ENCODE peak calls at places on chromosome 9, in six cellular contexts. I is left lung, V is ovary, E is tibial nerve, P is tibial artery, S is H1. X is an unnamed sample. For H3K9me3, the result is how much of the 10 kb centered on the place peaks cover.

GRCh38 chr9:19306568-19306967 is 73.5 kb downstream of the RPS6 start:
- DNase-seq in I (no peak), V (no peak), E (no peak), P (no peak), S (no peak), X (no peak)

GRCh38 chr9:91427873-91428272 is 4.2 kb upstream of the NFIL3 start:
- DNase-seq in I (no peak), V (no peak), E (no peak), P (no peak), S (no peak), X (no peak)

GRCh38 chr9:77901771-77902170 is 129.8 kb downstream of the GNAQ start:
- DNase-seq in I (no peak), V (no peak), E (no peak), P (no peak), S (no peak), X (no peak)

GRCh38 chr9:113222482-113222841 is 1.1 kb downstream of the SLC31A1 start:
- DNase-seq in I (no peak), V (no peak), E (no peak), P (no peak), S (no peak), X (no peak)

GRCh38 chr9:127779136-127779981 is 893 bp upstream of the SH2D3C start:
- DNase-seq in I (no peak), V (no peak), E (no peak), P (no peak), S (no peak), X (no peak)

GRCh38 chr9:116358251-116358650 is 204.7 kb downstream of the PAPPA start:
- DNase-seq in I (no peak), V (no peak), E (no peak), P (no peak), S (no peak), X (no peak)

GRCh38 chr9:126451316-126451885 is 124.8 kb downstream of the MVB12B start:
- DNase-seq in I (no peak), V (no peak), E (no peak), P (no peak), S (no peak), X (no peak)

GRCh38 chr9:81459591-81459990 is 229.8 kb downstream of the TLE1 start:
- DNase-seq in I (no peak), V (no peak), E (no peak), P (no peak), S (no peak), X (no peak)

GRCh38 chr9:23123048-23123632 is 676.5 kb downstream of the DMRTA1 start:
- DNase-seq in I (no peak), V (no peak), E (peak), P (no peak), S (peak), X (no peak)

GRCh38 chr9:105083246-105083645 is 155.3 kb upstream of the ABCA1 start:
- DNase-seq in I (no peak), V (no peak), E (no peak), P (no peak), S (no peak), X (no peak)

GRCh38 chr9:109476781-109477268 is 21.3 kb downstream of the PTPN3 start:
- DNase-seq in I (no peak), V (no peak), E (no peak), P (no peak), S (no peak), X (no peak)

GRCh38 chr9:120109242-120109641 is 470.7 kb downstream of the CDK5RAP2 start:
- DNase-seq in I (no peak), V (no peak), E (no peak), P (no peak), S (peak), X (no peak)

GRCh38 chr9:134063088-134063875 is 4.5 kb downstream of the BRD3 start:
- DNase-seq in I (peak), V (no peak), E (no peak), P (no peak), S (no peak), X (peak)

GRCh38 chr9:3478549-3478953 is 47.2 kb downstream of the RFX3 start:
- DNase-seq in I (no peak), V (no peak), E (no peak), P (no peak), S (no peak), X (no peak)

GRCh38 chr9:14320272-14321245 is 6.6 kb upstream of the NFIB start:
- DNase-seq in I (no peak), V (no peak), E (no peak), P (no peak), S (no peak), X (no peak)

GRCh38 chr9:70435948-70436347 is 21.5 kb upstream of the KLF9 start:
- DNase-seq in I (no peak), V (no peak), E (peak), P (no peak), S (no peak), X (no peak)

GRCh38 chr9:76615149-76615548 is 149.1 kb upstream of the PCA3 start:
- DNase-seq in I (no peak), V (no peak), E (no peak), P (no peak), S (no peak), X (no peak)

GRCh38 chr9:85702881-85703280 is 38.9 kb downstream of the AGTPBP1 start:
- DNase-seq in I (no peak), V (no peak), E (no peak), P (no peak), S (no peak), X (no peak)

GRCh38 chr9:109716631-109717030 is 63.4 kb upstream of the PALM2AKAP2 start:
- DNase-seq in I (no peak), V (no peak), E (no peak), P (no peak), S (no peak), X (no peak)

GRCh38 chr9:89410709-89411111 is 87.2 kb downstream of the SEMA4D start:
- DNase-seq in I (no peak), V (no peak), E (no peak), P (no peak), S (no peak), X (no peak)

GRCh38 chr9:94802795-94803194 is 76.3 kb downstream of the AOPEP start:
- DNase-seq in I (no peak), V (no peak), E (no peak), P (no peak), S (no peak), X (no peak)

GRCh38 chr9:1619915-1620705 is 395.0 kb upstream of the SMARCA2 start:
- DNase-seq in I (no peak), V (no peak), E (no peak), P (no peak), S (no peak), X (no peak)

GRCh38 chr9:110687497-110687896 is 18.9 kb downstream of the MUSK start:
- DNase-seq in I (no peak), V (no peak), E (no peak), P (no peak), S (no peak), X (no peak)

GRCh38 chr9:127047971-127048370 is 74.5 kb downstream of the ANGPTL2 start:
- DNase-seq in I (no peak), V (no peak), E (no peak), P (peak), S (no peak), X (no peak)

GRCh38 chr9:92983984-92984589 is 36.8 kb downstream of the FGD3 start:
- DNase-seq in I (no peak), V (no peak), E (no peak), P (no peak), S (no peak), X (no peak)
- H3K9me3 ChIP-seq in I (under half), V (under half), E (under half), P (under half), S (under half), X (under half)

GRCh38 chr9:135328485-135329417 is 150.8 kb upstream of the PPP1R26 start:
- DNase-seq in I (no peak), V (no peak), E (no peak), P (no peak), S (no peak), X (peak)
- H3K27ac ChIP-seq in I (no peak), V (no peak), E (no peak), P (no peak), S (no peak), X (no peak)

DNA sequence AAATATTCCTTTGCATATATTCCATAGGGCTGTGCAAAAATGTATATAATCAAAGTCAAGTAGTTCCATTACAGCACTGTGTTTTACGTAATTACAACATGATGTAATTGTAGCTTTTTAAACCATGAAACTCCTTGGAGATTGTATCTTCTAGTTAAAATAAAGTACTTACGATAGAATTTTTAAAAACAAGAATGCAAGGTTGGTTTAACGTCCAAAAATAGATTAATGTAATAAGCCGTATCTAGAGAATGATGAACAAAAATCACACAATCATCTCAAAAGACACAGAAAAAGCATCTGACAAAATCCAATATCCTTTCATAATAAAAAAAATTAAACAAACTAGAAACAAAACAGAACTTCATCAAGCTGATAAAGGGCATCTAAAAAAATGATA is 86.2 kb downstream of the DENND1A start:
- DNase-seq in I (no peak), V (no peak), E (no peak), P (no peak), S (no peak), X (no peak)
- H3K9me3 ChIP-seq in I (under half), V (under half), E (under half), P (under half), S (under half), X (under half)

GRCh38 chr9:35519697-35520403 is 29.9 kb downstream of the RUSC2 start:
- DNase-seq in I (no peak), V (no peak), E (no peak), P (no peak), S (no peak), X (no peak)
- H3K27ac ChIP-seq in I (peak), V (no peak), E (peak), P (peak), S (no peak), X (peak)

GRCh38 chr9:97852399-97853055 is 499 bp upstream of the FOXE1 start:
- DNase-seq in I (no peak), V (no peak), E (no peak), P (peak), S (no peak), X (no peak)
- H3K9me3 ChIP-seq in I (under half), V (under half), E (under half), P (under half), S (under half), X (under half)

DNA sequence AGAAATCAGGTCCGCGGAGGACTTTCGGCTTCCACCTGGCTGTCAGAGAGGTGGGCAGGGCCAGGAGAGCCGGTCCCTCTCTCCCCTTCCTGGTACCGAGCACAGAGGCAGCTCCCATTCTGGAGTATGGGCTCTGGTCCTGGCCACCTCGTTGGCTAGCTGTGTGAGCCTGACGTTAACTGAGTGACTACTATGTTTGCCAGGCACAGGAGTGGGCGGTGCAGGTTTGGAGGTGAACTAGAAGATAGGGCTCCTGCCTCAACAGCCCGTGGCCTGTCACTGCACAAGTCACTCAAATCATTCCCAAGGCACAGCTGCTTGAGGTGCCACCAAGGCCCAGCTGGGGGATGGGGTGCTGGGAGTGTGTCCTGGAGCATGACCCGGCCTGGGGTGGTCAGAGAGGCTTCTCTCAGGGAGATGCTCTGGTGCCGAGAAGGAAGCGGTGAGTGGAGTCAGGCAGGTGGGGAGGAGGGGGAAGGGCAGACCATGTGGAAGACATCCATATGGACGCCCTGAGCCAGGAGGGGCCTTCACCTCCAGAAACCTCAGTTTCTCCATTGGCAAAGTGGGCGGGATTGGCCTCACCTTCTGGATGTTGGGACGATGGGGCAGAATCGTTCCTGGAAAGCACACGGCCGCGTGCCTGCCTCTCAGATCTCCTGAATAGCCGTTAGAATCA is 39.5 kb downstream of the NCS1 start:
- DNase-seq in I (no peak), V (no peak), E (no peak), P (peak), S (no peak), X (no peak)
- H3K27ac ChIP-seq in I (no peak), V (no peak), E (no peak), P (peak), S (no peak), X (peak)